ENCODE peak calls at places on chromosome 21, in seven cellular contexts. H, X, Q, I, T, L and F are unnamed samples.

GRCh38 chr21:36889401-36889800 is 77.1 kb downstream of the HLCS start:
- ATAC-seq in H (peak; percentile 34), X (no peak), Q (no peak), I (no peak), T (peak; percentile 86), L (no peak), F (no peak)

GRCh38 chr21:42845296-42845965 is 33.9 kb downstream of the WDR4 start:
- ATAC-seq in H (no peak), X (no peak), Q (peak; percentile 83), I (no peak), T (peak; percentile 75), L (no peak), F (no peak)

GRCh38 chr21:43262427-43262826 is 93.6 kb downstream of the CRYAA start:
- ATAC-seq in H (peak; percentile 76), X (peak; percentile 24), Q (peak; percentile 30), I (peak; percentile 40), T (peak; percentile 65), L (peak; percentile 31), F (peak; percentile 98)

GRCh38 chr21:15062566-15062965 is 2.2 kb downstream of the NRIP1 start:
- ATAC-seq in H (no peak), X (no peak), Q (no peak), I (no peak), T (no peak), L (no peak), F (no peak)

GRCh38 chr21:42695324-42696025 is 42.1 kb downstream of the PDE9A start:
- ATAC-seq in H (peak; percentile 69), X (no peak), Q (peak; percentile 54), I (no peak), T (peak; percentile 73), L (no peak), F (no peak)

GRCh38 chr21:45330075-45330781 is 42.5 kb upstream of the POFUT2 start:
- ATAC-seq in H (peak; percentile 66), X (no peak), Q (peak; percentile 76), I (no peak), T (peak; percentile 26), L (no peak), F (no peak)

GRCh38 chr21:33760641-33761103 is 118.4 kb downstream of the ITSN1 start:
- ATAC-seq in H (peak; percentile 49), X (no peak), Q (peak; percentile 17), I (no peak), T (peak; percentile 15), L (no peak), F (no peak)

GRCh38 chr21:31191553-31191952 is 152.5 kb downstream of the TIAM1 start:
- ATAC-seq in H (no peak), X (no peak), Q (no peak), I (no peak), T (no peak), L (no peak), F (no peak)

GRCh38 chr21:25572895-25573310 is 34.4 kb downstream of the MRPL39 start:
- ATAC-seq in H (no peak), X (peak; percentile 54), Q (peak; percentile 48), I (peak; percentile 56), T (no peak), L (peak; percentile 66), F (peak; percentile 84)

GRCh38 chr21:37367301-37367757 is 756 bp downstream of the DYRK1A start:
- ATAC-seq in H (peak; percentile 11), X (no peak), Q (no peak), I (no peak), T (no peak), L (no peak), F (peak; percentile 6)

GRCh38 chr21:36035381-36035791 is 24.9 kb downstream of the SETD4 start:
- ATAC-seq in H (no peak), X (no peak), Q (peak; percentile 24), I (no peak), T (peak; percentile 44), L (no peak), F (no peak)

GRCh38 chr21:44303490-44303981 is 3.7 kb downstream of the PFKL start:
- ATAC-seq in H (no peak), X (no peak), Q (no peak), I (no peak), T (no peak), L (no peak), F (no peak)

GRCh38 chr21:16279658-16280581 is 550.1 kb downstream of the USP25 start:
- ATAC-seq in H (peak; percentile 89), X (no peak), Q (peak; percentile 56), I (no peak), T (peak; percentile 88), L (no peak), F (no peak)

GRCh38 chr21:42319851-42320602 is 4.8 kb upstream of the TFF3 start:
- ATAC-seq in H (peak; percentile 8), X (no peak), Q (peak; percentile 87), I (no peak), T (no peak), L (no peak), F (peak; percentile 25)

GRCh38 chr21:45029968-45030636 is 44.3 kb upstream of the ADARB1 start:
- ATAC-seq in H (no peak), X (no peak), Q (no peak), I (no peak), T (no peak), L (no peak), F (no peak)

GRCh38 chr21:33572350-33572749 is 16.1 kb downstream of the DONSON start:
- ATAC-seq in H (no peak), X (no peak), Q (peak; percentile 76), I (no peak), T (peak; percentile 61), L (no peak), F (no peak)

GRCh38 chr21:14900058-14900457 is 164.7 kb downstream of the NRIP1 start:
- ATAC-seq in H (no peak), X (no peak), Q (no peak), I (no peak), T (no peak), L (no peak), F (no peak)

GRCh38 chr21:32772281-32773047 is 909 bp upstream of the PAXBP1 start:
- ATAC-seq in H (peak; percentile 31), X (peak; percentile 29), Q (peak; percentile 42), I (peak; percentile 45), T (no peak), L (no peak), F (peak; percentile 39)

GRCh38 chr21:44765231-44766013 is 36.2 kb downstream of the UBE2G2 start:
- ATAC-seq in H (no peak), X (peak; percentile 86), Q (no peak), I (peak; percentile 53), T (peak; percentile 7), L (peak; percentile 96), F (no peak)

GRCh38 chr21:15206514-15206913 is 141.7 kb upstream of the NRIP1 start:
- ATAC-seq in H (peak; percentile 47), X (no peak), Q (peak; percentile 42), I (no peak), T (no peak), L (no peak), F (peak; percentile 83)

GRCh38 chr21:34501716-34502115 is 10.3 kb downstream of the KCNE1 start:
- ATAC-seq in H (no peak), X (no peak), Q (no peak), I (no peak), T (no peak), L (no peak), F (no peak)

GRCh38 chr21:41453761-41454160 is 27.7 kb downstream of the MX1 start:
- ATAC-seq in H (no peak), X (no peak), Q (no peak), I (no peak), T (no peak), L (no peak), F (no peak)

GRCh38 chr21:41280115-41280919 is 36.3 kb upstream of the FAM3B start:
- ATAC-seq in H (peak; percentile 70), X (no peak), Q (no peak), I (no peak), T (peak; percentile 75), L (no peak), F (no peak)

GRCh38 chr21:15431053-15431452 is 298.7 kb upstream of the USP25 start:
- ATAC-seq in H (no peak), X (no peak), Q (no peak), I (no peak), T (no peak), L (no peak), F (no peak)

GRCh38 chr21:39849014-39849655 is 18.1 kb upstream of the PCP4 start:
- ATAC-seq in H (no peak), X (no peak), Q (no peak), I (no peak), T (no peak), L (no peak), F (no peak)

GRCh38 chr21:37244506-37245083 is 22.5 kb downstream of the VPS26C start:
- ATAC-seq in H (no peak), X (peak; percentile 90), Q (no peak), I (no peak), T (no peak), L (peak; percentile 35), F (no peak)

GRCh38 chr21:15809818-15810217 is 80.0 kb downstream of the USP25 start:
- ATAC-seq in H (no peak), X (peak; percentile 34), Q (no peak), I (no peak), T (no peak), L (no peak), F (no peak)

GRCh38 chr21:43598416-43599120 is 60.7 kb downstream of the HSF2BP start:
- ATAC-seq in H (no peak), X (no peak), Q (no peak), I (no peak), T (no peak), L (no peak), F (no peak)

GRCh38 chr21:41895643-41896493 is 16.7 kb upstream of the PRDM15 start:
- ATAC-seq in H (no peak), X (peak; percentile 86), Q (no peak), I (peak; percentile 48), T (no peak), L (peak; percentile 96), F (peak; percentile 80)

GRCh38 chr21:23887709-23888303 is 1719.5 kb downstream of the MRPL39 start:
- ATAC-seq in H (no peak), X (peak; percentile 84), Q (no peak), I (peak; percentile 72), T (no peak), L (peak; percentile 93), F (peak; percentile 87)

GRCh38 chr21:43866659-43867331 is 1.8 kb downstream of the AGPAT3 start:
- ATAC-seq in H (peak; percentile 35), X (peak; percentile 67), Q (peak; percentile 74), I (peak; percentile 80), T (peak; percentile 6), L (peak; percentile 75), F (peak; percentile 68)

GRCh38 chr21:45406801-45407628 is 2.0 kb downstream of the COL18A1 start:
- ATAC-seq in H (no peak), X (no peak), Q (no peak), I (no peak), T (no peak), L (no peak), F (no peak)

GRCh38 chr21:33650230-33650629 is 7.9 kb downstream of the ITSN1 start:
- ATAC-seq in H (no peak), X (no peak), Q (no peak), I (no peak), T (no peak), L (no peak), F (no peak)

GRCh38 chr21:44524412-44525371 is 15.3 kb downstream of the KRTAP10-1 start:
- ATAC-seq in H (no peak), X (no peak), Q (no peak), I (no peak), T (no peak), L (no peak), F (no peak)

GRCh38 chr21:14080040-14080763 is 130.6 kb downstream of the LIPI start:
- ATAC-seq in H (no peak), X (no peak), Q (no peak), I (no peak), T (no peak), L (no peak), F (no peak)

GRCh38 chr21:38920631-38921398 is 115.1 kb downstream of the ETS2 start:
- ATAC-seq in H (no peak), X (no peak), Q (no peak), I (no peak), T (no peak), L (no peak), F (no peak)

GRCh38 chr21:22345624-22346023 is 1347.4 kb downstream of the NCAM2 start:
- ATAC-seq in H (no peak), X (no peak), Q (no peak), I (no peak), T (no peak), L (no peak), F (no peak)

GRCh38 chr21:45892156-45892919 is 89.2 kb upstream of the COL6A1 start:
- ATAC-seq in H (peak; percentile 25), X (peak; percentile 75), Q (peak; percentile 41), I (peak; percentile 40), T (no peak), L (peak; percentile 36), F (peak; percentile 79)